ENCODE peak calls at places on chromosome 1, in seven cellular contexts. E is fibroblast of lung, L is cardiac muscle cell, N is pancreas, W is stomach, M is aorta, Q is small intestine. F is an unnamed sample. For H3K4me1, the result is how much of the 10 kb centered on the place peaks cover.

GRCh38 chr1:44029260-44029910 is 1.9 kb downstream of the SLC6A9 start:
- DNase-seq in W (no peak), N (no peak), E (no peak), M (no peak), L (peak), Q (no peak), F (no peak)

GRCh38 chr1:158654570-158654969 is 31.9 kb downstream of the SPTA1 start:
- DNase-seq in M (no peak), L (peak), W (no peak), Q (no peak), E (no peak), N (no peak), F (peak)

GRCh38 chr1:66393586-66394334 is 140.2 kb upstream of the SGIP1 start:
- DNase-seq in W (no peak), L (no peak), E (no peak), Q (no peak), M (no peak), N (no peak), F (no peak)

GRCh38 chr1:72623299-72623708 is 341.0 kb upstream of the NEGR1 start:
- DNase-seq in W (no peak), L (peak), N (no peak), M (no peak), Q (peak), E (peak), F (no peak)

GRCh38 chr1:27637052-27637451 is 2.1 kb upstream of the FGR start:
- DNase-seq in W (no peak), M (no peak), L (no peak), Q (no peak), E (no peak), N (no peak), F (no peak)

GRCh38 chr1:111733183-111733995 is 5.8 kb downstream of the INKA2 start:
- DNase-seq in W (no peak), Q (peak), M (peak), L (no peak), N (no peak), E (peak), F (peak)

GRCh38 chr1:10292188-10292587 is 81.8 kb downstream of the KIF1B start:
- DNase-seq in E (no peak), W (no peak), N (no peak), M (no peak), L (no peak), Q (no peak), F (no peak)

GRCh38 chr1:121516279-121516967 is 331.6 kb downstream of the SRGAP2C start:
- DNase-seq in N (no peak), Q (peak), M (peak), W (no peak), L (no peak), E (no peak), F (no peak)

GRCh38 chr1:201346337-201346939 is 31.0 kb downstream of the TNNT2 start:
- DNase-seq in E (peak), Q (peak), L (peak), W (peak), M (peak), N (no peak), F (peak)

GRCh38 chr1:236795757-236796719 is 946 bp downstream of the MTR start:
- DNase-seq in Q (peak), N (no peak), L (peak), M (no peak), E (peak), W (no peak), F (peak)

GRCh38 chr1:156496211-156496761 is 4.3 kb downstream of the MEF2D start:
- DNase-seq in E (no peak), Q (no peak), M (peak), W (no peak), L (no peak), N (peak), F (no peak)

GRCh38 chr1:46691997-46692790 is 20.5 kb downstream of the TEX38 start:
- DNase-seq in Q (no peak), N (no peak), E (peak), W (no peak), M (no peak), L (no peak), F (no peak)

GRCh38 chr1:151716771-151717631 is at the start of gene CELF3:
- DNase-seq in E (peak), M (no peak), W (no peak), N (no peak), L (peak), Q (peak), F (no peak)

GRCh38 chr1:209884665-209885117 is 53.3 kb upstream of the SYT14 start:
- DNase-seq in L (no peak), W (peak), E (peak), M (peak), N (peak), Q (peak), F (peak)

GRCh38 chr1:78060857-78061563 is 15.2 kb downstream of the GIPC2 start:
- DNase-seq in N (no peak), W (no peak), E (peak), Q (no peak), M (no peak), L (no peak), F (no peak)

GRCh38 chr1:165369255-165369848 is 12.8 kb upstream of the LMX1A start:
- DNase-seq in W (peak), L (peak), E (no peak), M (no peak), N (peak), Q (peak), F (no peak)

GRCh38 chr1:238606896-238607295 is 716.2 kb upstream of the ZP4 start:
- DNase-seq in L (no peak), E (peak), W (no peak), N (no peak), Q (no peak), M (no peak), F (no peak)

GRCh38 chr1:41399148-41399795 is 38.0 kb downstream of the FOXO6 start:
- DNase-seq in L (peak), W (no peak), Q (no peak), E (no peak), N (peak), M (no peak), F (no peak)

GRCh38 chr1:98660941-98661543 is 479 bp upstream of the SNX7 start:
- DNase-seq in N (no peak), W (no peak), E (peak), Q (peak), L (peak), M (no peak), F (no peak)

GRCh38 chr1:6178751-6179563 is 1.2 kb downstream of the CHD5 start:
- DNase-seq in M (no peak), Q (no peak), L (peak), N (no peak), E (no peak), W (no peak), F (no peak)

GRCh38 chr1:44604167-44604955 is 69.9 kb downstream of the TMEM53 start:
- DNase-seq in N (peak), E (no peak), Q (peak), M (no peak), L (no peak), W (no peak), F (no peak)

GRCh38 chr1:213783898-213784297 is 203.9 kb upstream of the PROX1 start:
- DNase-seq in M (no peak), L (peak), N (no peak), W (no peak), Q (no peak), E (no peak), F (no peak)

GRCh38 chr1:218718216-218718615 is 373.1 kb downstream of the TGFB2 start:
- DNase-seq in N (no peak), L (no peak), M (no peak), Q (no peak), E (peak), W (no peak), F (no peak)

GRCh38 chr1:192555399-192555798 is 20.2 kb upstream of the RGS1 start:
- DNase-seq in L (no peak), W (no peak), M (no peak), E (no peak), N (no peak), Q (no peak), F (peak)

GRCh38 chr1:232218955-232219865 is 410.7 kb downstream of the SIPA1L2 start:
- DNase-seq in N (peak), E (no peak), W (peak), M (no peak), L (no peak), Q (no peak), F (no peak)

GRCh38 chr1:78210167-78210566 is 164.4 kb downstream of the GIPC2 start:
- DNase-seq in E (peak), L (no peak), N (no peak), Q (no peak), M (no peak), W (no peak), F (no peak)

GRCh38 chr1:229019647-229020281 is 251.1 kb upstream of the RAB4A start:
- DNase-seq in L (no peak), N (no peak), E (no peak), Q (peak), M (no peak), W (peak), F (no peak)

GRCh38 chr1:150498342-150498741 is 9.6 kb upstream of the ECM1 start:
- DNase-seq in L (no peak), Q (no peak), W (no peak), N (no peak), M (no peak), E (no peak), F (no peak)

GRCh38 chr1:91098299-91098901 is 76.6 kb upstream of the ZNF644 start:
- DNase-seq in N (no peak), L (peak), E (peak), M (no peak), Q (no peak), W (no peak), F (peak)

GRCh38 chr1:46284597-46285564 is 18.5 kb downstream of the LRRC41 start:
- DNase-seq in Q (no peak), W (no peak), L (peak), E (peak), N (no peak), M (no peak), F (no peak)

GRCh38 chr1:150808851-150809250 is 791 bp upstream of the CTSK start:
- DNase-seq in E (no peak), Q (no peak), L (no peak), N (no peak), W (no peak), M (no peak), F (no peak)

GRCh38 chr1:100799954-100800612 is 80.5 kb downstream of the VCAM1 start:
- DNase-seq in W (no peak), N (no peak), E (peak), M (no peak), Q (no peak), L (no peak), F (no peak)

GRCh38 chr1:83626603-83627002 is 372.3 kb downstream of the TTLL7 start:
- DNase-seq in L (peak), E (no peak), N (no peak), Q (no peak), W (no peak), M (no peak), F (no peak)

GRCh38 chr1:45545019-45545493 is 5.6 kb upstream of the AKR1A1 start:
- DNase-seq in N (no peak), E (no peak), Q (peak), L (no peak), M (no peak), W (no peak), F (peak)

GRCh38 chr1:42173961-42174715 is 9.6 kb upstream of the GUCA2A start:
- DNase-seq in L (no peak), W (no peak), N (no peak), M (no peak), Q (no peak), E (peak), F (peak)

GRCh38 chr1:42420911-42421585 is 34.8 kb downstream of the ZMYND12 start:
- DNase-seq in W (no peak), L (peak), Q (peak), E (peak), M (no peak), N (peak), F (no peak)

GRCh38 chr1:56911098-56911497 is 54.7 kb downstream of the C8B start:
- DNase-seq in M (no peak), L (no peak), N (no peak), W (no peak), E (peak), Q (peak), F (peak)

GRCh38 chr1:219847215-219847855 is 81.0 kb downstream of the SLC30A10 start:
- DNase-seq in L (no peak), E (no peak), M (no peak), N (no peak), Q (peak), W (no peak), F (peak)

GRCh38 chr1:6827081-6827480 is 41.8 kb downstream of the CAMTA1 start:
- DNase-seq in Q (no peak), L (no peak), M (no peak), E (no peak), N (no peak), W (no peak), F (no peak)

GRCh38 chr1:21324368-21325137 is 34.3 kb upstream of the ECE1 start:
- DNase-seq in L (no peak), Q (peak), M (peak), E (peak), N (peak), W (peak), F (peak)

GRCh38 chr1:21325231-21325718 is 35.0 kb upstream of the ECE1 start:
- DNase-seq in W (no peak), L (no peak), N (no peak), M (no peak), Q (no peak), E (no peak), F (no peak)

GRCh38 chr1:21327566-21328323 is 37.5 kb upstream of the ECE1 start:
- DNase-seq in E (no peak), Q (no peak), M (no peak), W (no peak), L (no peak), N (peak), F (no peak)

GRCh38 chr1:21326861-21327344 is 36.6 kb upstream of the ECE1 start:
- DNase-seq in M (peak), E (no peak), N (peak), Q (no peak), W (no peak), L (no peak), F (no peak)

GRCh38 chr1:21325731-21326387 is 35.6 kb upstream of the ECE1 start:
- DNase-seq in E (no peak), M (no peak), N (peak), Q (no peak), W (no peak), L (no peak), F (no peak)
- H3K4me1 ChIP-seq in E (half or more), M (under half), N (half or more), Q (under half), W (half or more), L (half or more), F (half or more)

DNA sequence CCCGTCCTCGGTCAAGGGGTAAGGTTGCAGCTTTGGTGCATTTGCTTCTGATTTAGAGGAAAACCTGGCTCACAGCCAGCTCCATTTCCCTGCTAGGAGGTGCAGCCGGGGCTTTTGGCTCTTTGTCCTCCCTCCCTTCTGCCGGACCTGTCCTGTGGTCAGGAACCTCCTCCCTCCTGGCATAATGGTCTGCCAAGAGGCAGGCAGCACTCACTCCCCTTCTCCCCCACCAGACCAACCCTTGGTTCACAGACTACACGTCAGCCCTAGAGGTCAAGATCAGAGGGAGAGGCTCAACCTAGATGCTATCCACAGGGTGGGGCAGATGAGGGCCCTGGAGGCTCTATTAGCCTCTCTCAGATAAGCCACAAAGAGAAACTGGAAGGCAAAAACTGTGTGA is 64.9 kb downstream of the PLXNA2 start:
- DNase-seq in E (no peak), W (peak), M (no peak), L (no peak), N (no peak), Q (peak), F (peak)
- H3K4me1 ChIP-seq in E (under half), W (half or more), M (under half), L (half or more), N (under half), Q (under half), F (under half)

GRCh38 chr1:240539031-240539430 is 72.9 kb downstream of the GREM2 start:
- DNase-seq in N (no peak), Q (no peak), L (no peak), M (no peak), E (peak), W (no peak), F (no peak)
- H3K4me1 ChIP-seq in N (under half), Q (under half), L (under half), M (under half), E (under half), W (under half), F (under half)

GRCh38 chr1:212366901-212367300 is 47.8 kb downstream of the PACC1 start:
- DNase-seq in E (peak), M (no peak), L (no peak), N (no peak), W (no peak), Q (no peak), F (peak)

GRCh38 chr1:212364985-212365384 is 49.7 kb downstream of the PACC1 start:
- DNase-seq in M (no peak), L (peak), E (no peak), N (no peak), W (no peak), Q (no peak), F (no peak)

GRCh38 chr1:212367474-212368072 is 47.1 kb downstream of the PACC1 start:
- DNase-seq in L (no peak), M (no peak), Q (no peak), W (no peak), N (no peak), E (no peak), F (no peak)

DNA sequence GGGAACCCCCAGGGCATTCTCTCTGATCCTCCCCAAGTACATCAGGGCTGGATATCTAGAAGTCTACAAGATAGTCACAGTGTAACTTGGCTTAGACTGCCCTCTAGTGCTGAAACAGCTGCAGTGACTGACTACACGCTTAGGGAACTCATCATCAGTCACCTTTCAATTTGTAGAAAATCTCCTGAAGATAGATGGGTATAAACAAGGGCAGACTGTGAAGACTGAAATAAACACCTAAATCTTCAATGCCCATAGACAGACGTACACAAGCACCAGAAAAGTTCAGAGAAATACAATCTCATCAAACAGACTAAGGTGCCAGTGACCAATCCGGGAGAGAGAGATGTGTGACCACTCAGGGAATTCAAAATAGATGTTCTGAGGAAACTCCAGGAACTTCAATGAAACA is 46.6 kb downstream of the PACC1 start:
- DNase-seq in E (peak), L (peak), Q (peak), N (no peak), M (no peak), W (peak), F (peak)
- H3K4me1 ChIP-seq in E (under half), L (under half), Q (under half), N (under half), M (under half), W (under half), F (under half)

F was measured in trophoblast cell.